ENCODE peak calls at places on chromosomes 4 and X, in ten cellular contexts. One of them, this sample, is unnamed.
A peak's percentile ranks its signal among the peaks of the same experiment; 100 is the strongest.

GRCh38 chrX:3348191-3348590 is 1.7 kb upstream of the MXRA5 start:
- DNase-seq in tibial nerve: no peak
- DNase-seq in neuronal stem cell: no peak
- DNase-seq in GM12865: no peak
- DNase-seq in foreskin fibroblast: no peak
- DNase-seq in left lung: no peak
- DNase-seq in effector memory CD4-positive, alpha-beta T cell: no peak
- DNase-seq in CD4-positive, alpha-beta memory T cell: no peak
- DNase-seq in kidney tubule cell: no peak
- DNase-seq in lung: no peak
- DNase-seq in this sample: no peak

GRCh38 chr4:154076921-154077320 is 288.0 kb upstream of the SFRP2 start:
- DNase-seq in kidney tubule cell: peak; percentile 43
- DNase-seq in left lung: no peak
- DNase-seq in CD4-positive, alpha-beta memory T cell: no peak
- DNase-seq in neuronal stem cell: no peak
- DNase-seq in tibial nerve: no peak
- DNase-seq in effector memory CD4-positive, alpha-beta T cell: no peak
- DNase-seq in foreskin fibroblast: peak; percentile 31
- DNase-seq in GM12865: no peak
- DNase-seq in lung: no peak
- DNase-seq in this sample: no peak

GRCh38 chr4:168269879-168270278 is 48.7 kb downstream of the DDX60 start:
- DNase-seq in tibial nerve: no peak
- DNase-seq in lung: no peak
- DNase-seq in left lung: no peak
- DNase-seq in neuronal stem cell: no peak
- DNase-seq in foreskin fibroblast: no peak
- DNase-seq in GM12865: no peak
- DNase-seq in effector memory CD4-positive, alpha-beta T cell: no peak
- DNase-seq in CD4-positive, alpha-beta memory T cell: no peak
- DNase-seq in kidney tubule cell: no peak
- DNase-seq in this sample: no peak

GRCh38 chrX:101602077-101602476 is 15.7 kb downstream of the ARMCX6 start:
- DNase-seq in GM12865: no peak
- DNase-seq in tibial nerve: no peak
- DNase-seq in CD4-positive, alpha-beta memory T cell: no peak
- DNase-seq in effector memory CD4-positive, alpha-beta T cell: no peak
- DNase-seq in foreskin fibroblast: peak; percentile 79
- DNase-seq in left lung: no peak
- DNase-seq in neuronal stem cell: no peak
- DNase-seq in kidney tubule cell: no peak
- DNase-seq in lung: no peak
- DNase-seq in this sample: no peak

GRCh38 chr4:2835978-2836377 is 7.7 kb upstream of the ADD1 start:
- DNase-seq in lung: no peak
- DNase-seq in kidney tubule cell: no peak
- DNase-seq in GM12865: peak; percentile 1
- DNase-seq in left lung: peak; percentile 64
- DNase-seq in CD4-positive, alpha-beta memory T cell: no peak
- DNase-seq in effector memory CD4-positive, alpha-beta T cell: no peak
- DNase-seq in foreskin fibroblast: no peak
- DNase-seq in neuronal stem cell: no peak
- DNase-seq in tibial nerve: peak; percentile 11
- DNase-seq in this sample: no peak

GRCh38 chr4:6999172-7000086 is 43.7 kb upstream of the TADA2B start:
- DNase-seq in CD4-positive, alpha-beta memory T cell: peak; percentile 8
- DNase-seq in left lung: no peak
- DNase-seq in lung: no peak
- DNase-seq in GM12865: no peak
- DNase-seq in neuronal stem cell: no peak
- DNase-seq in foreskin fibroblast: no peak
- DNase-seq in kidney tubule cell: peak; percentile 73
- DNase-seq in effector memory CD4-positive, alpha-beta T cell: no peak
- DNase-seq in tibial nerve: no peak
- DNase-seq in this sample: no peak

GRCh38 chrX:55767100-55767499 is 49.6 kb downstream of the RRAGB start:
- DNase-seq in tibial nerve: no peak
- DNase-seq in kidney tubule cell: no peak
- DNase-seq in left lung: no peak
- DNase-seq in neuronal stem cell: no peak
- DNase-seq in GM12865: no peak
- DNase-seq in lung: no peak
- DNase-seq in CD4-positive, alpha-beta memory T cell: no peak
- DNase-seq in effector memory CD4-positive, alpha-beta T cell: no peak
- DNase-seq in foreskin fibroblast: peak; percentile 3
- DNase-seq in this sample: no peak

GRCh38 chr4:141609243-141609642 is 27.1 kb upstream of the IL15 start:
- DNase-seq in foreskin fibroblast: peak; percentile 33
- DNase-seq in tibial nerve: no peak
- DNase-seq in GM12865: no peak
- DNase-seq in neuronal stem cell: no peak
- DNase-seq in CD4-positive, alpha-beta memory T cell: no peak
- DNase-seq in lung: peak; percentile 50
- DNase-seq in left lung: no peak
- DNase-seq in effector memory CD4-positive, alpha-beta T cell: no peak
- DNase-seq in kidney tubule cell: peak; percentile 8
- DNase-seq in this sample: no peak

GRCh38 chr4:23333556-23333945 is 556.3 kb downstream of the PPARGC1A start:
- DNase-seq in lung: no peak
- DNase-seq in foreskin fibroblast: peak; percentile 36
- DNase-seq in effector memory CD4-positive, alpha-beta T cell: no peak
- DNase-seq in CD4-positive, alpha-beta memory T cell: no peak
- DNase-seq in tibial nerve: no peak
- DNase-seq in GM12865: peak; percentile 1
- DNase-seq in left lung: no peak
- DNase-seq in neuronal stem cell: no peak
- DNase-seq in kidney tubule cell: peak; percentile 86
- DNase-seq in this sample: no peak

GRCh38 chr4:89298788-89299152 is 8.8 kb downstream of the GPRIN3 start:
- DNase-seq in left lung: no peak
- DNase-seq in effector memory CD4-positive, alpha-beta T cell: no peak
- DNase-seq in neuronal stem cell: no peak
- DNase-seq in GM12865: no peak
- DNase-seq in foreskin fibroblast: peak; percentile 41
- DNase-seq in CD4-positive, alpha-beta memory T cell: peak; percentile 74
- DNase-seq in lung: no peak
- DNase-seq in kidney tubule cell: peak; percentile 36
- DNase-seq in tibial nerve: no peak
- DNase-seq in this sample: peak; percentile 76

GRCh38 chr4:6116696-6117285 is 83.6 kb downstream of the JAKMIP1 start:
- DNase-seq in GM12865: no peak
- DNase-seq in lung: no peak
- DNase-seq in tibial nerve: no peak
- DNase-seq in foreskin fibroblast: no peak
- DNase-seq in left lung: no peak
- DNase-seq in kidney tubule cell: no peak
- DNase-seq in neuronal stem cell: no peak
- DNase-seq in CD4-positive, alpha-beta memory T cell: no peak
- DNase-seq in effector memory CD4-positive, alpha-beta T cell: no peak
- DNase-seq in this sample: no peak

This sample was measured in immature natural killer cell.